ENCODE peak calls at places on chromosomes 2 and 18, in eight cellular contexts. One of them, this sample, is unnamed.

GRCh38 chr2:86068098-86069047 is 37.3 kb downstream of the POLR1A start:
- DNase-seq in tibial nerve: no peak
- DNase-seq in stomach: no peak
- DNase-seq in sigmoid colon: no peak
- DNase-seq in ovary: no peak
- DNase-seq in K562: no peak
- DNase-seq in SK-N-SH: no peak
- DNase-seq in H1: no peak
- DNase-seq in this sample: no peak

GRCh38 chr2:70340921-70341765 is 39.3 kb upstream of the FAM136A start:
- DNase-seq in tibial nerve: no peak
- DNase-seq in ovary: no peak
- DNase-seq in H1: peak
- DNase-seq in SK-N-SH: peak
- DNase-seq in stomach: no peak
- DNase-seq in K562: peak
- DNase-seq in sigmoid colon: no peak
- DNase-seq in this sample: peak

GRCh38 chr18:50855976-50856772 is 22.7 kb upstream of the ME2 start:
- DNase-seq in tibial nerve: no peak
- DNase-seq in sigmoid colon: no peak
- DNase-seq in stomach: no peak
- DNase-seq in K562: no peak
- DNase-seq in ovary: no peak
- DNase-seq in H1: no peak
- DNase-seq in SK-N-SH: no peak
- DNase-seq in this sample: no peak

GRCh38 chr2:12005886-12006681 is 259.7 kb downstream of the LPIN1 start:
- DNase-seq in stomach: peak
- DNase-seq in sigmoid colon: no peak
- DNase-seq in H1: no peak
- DNase-seq in ovary: peak
- DNase-seq in tibial nerve: peak
- DNase-seq in SK-N-SH: no peak
- DNase-seq in K562: peak
- DNase-seq in this sample: peak

GRCh38 chr2:107303964-107304363 is 418.0 kb upstream of the ST6GAL2 start:
- DNase-seq in stomach: no peak
- DNase-seq in K562: peak
- DNase-seq in H1: no peak
- DNase-seq in SK-N-SH: no peak
- DNase-seq in tibial nerve: no peak
- DNase-seq in sigmoid colon: no peak
- DNase-seq in ovary: no peak
- DNase-seq in this sample: no peak

GRCh38 chr2:107197601-107198000 is 311.6 kb upstream of the ST6GAL2 start:
- DNase-seq in K562: no peak
- DNase-seq in ovary: no peak
- DNase-seq in SK-N-SH: no peak
- DNase-seq in sigmoid colon: no peak
- DNase-seq in stomach: no peak
- DNase-seq in tibial nerve: no peak
- DNase-seq in H1: no peak
- DNase-seq in this sample: no peak

GRCh38 chr2:172083725-172084483 is 1.4 kb upstream of the DLX1 start:
- DNase-seq in H1: peak
- DNase-seq in stomach: no peak
- DNase-seq in K562: peak
- DNase-seq in tibial nerve: no peak
- DNase-seq in SK-N-SH: peak
- DNase-seq in sigmoid colon: no peak
- DNase-seq in ovary: no peak
- DNase-seq in this sample: peak

GRCh38 chr2:16278421-16279200 is 338.3 kb downstream of the MYCN start:
- DNase-seq in SK-N-SH: no peak
- DNase-seq in ovary: no peak
- DNase-seq in K562: no peak
- DNase-seq in stomach: no peak
- DNase-seq in sigmoid colon: no peak
- DNase-seq in tibial nerve: no peak
- DNase-seq in H1: no peak
- DNase-seq in this sample: no peak

GRCh38 chr2:217393585-217394032 is 533.7 kb upstream of the TNP1 start:
- DNase-seq in SK-N-SH: no peak
- DNase-seq in stomach: peak
- DNase-seq in sigmoid colon: peak
- DNase-seq in ovary: peak
- DNase-seq in tibial nerve: peak
- DNase-seq in K562: no peak
- DNase-seq in H1: no peak
- DNase-seq in this sample: no peak

GRCh38 chr2:224438726-224439125 is 36.8 kb upstream of the FAM124B start:
- DNase-seq in K562: no peak
- DNase-seq in tibial nerve: no peak
- DNase-seq in ovary: no peak
- DNase-seq in stomach: no peak
- DNase-seq in H1: no peak
- DNase-seq in sigmoid colon: no peak
- DNase-seq in SK-N-SH: no peak
- DNase-seq in this sample: no peak

GRCh38 chr2:206343816-206344215 is 69.4 kb downstream of the ZDBF2 start:
- DNase-seq in ovary: no peak
- DNase-seq in K562: no peak
- DNase-seq in sigmoid colon: no peak
- DNase-seq in tibial nerve: no peak
- DNase-seq in stomach: no peak
- DNase-seq in H1: no peak
- DNase-seq in SK-N-SH: no peak
- DNase-seq in this sample: no peak

GRCh38 chr2:61520261-61520660 is 17.9 kb downstream of the XPO1 start:
- DNase-seq in ovary: no peak
- DNase-seq in SK-N-SH: no peak
- DNase-seq in stomach: no peak
- DNase-seq in tibial nerve: no peak
- DNase-seq in sigmoid colon: no peak
- DNase-seq in K562: no peak
- DNase-seq in H1: no peak
- DNase-seq in this sample: no peak

GRCh38 chr2:224520064-224520463 is 65.1 kb downstream of the CUL3 start:
- DNase-seq in K562: no peak
- DNase-seq in tibial nerve: no peak
- DNase-seq in stomach: no peak
- DNase-seq in ovary: no peak
- DNase-seq in SK-N-SH: no peak
- DNase-seq in sigmoid colon: no peak
- DNase-seq in H1: no peak
- DNase-seq in this sample: no peak

GRCh38 chr2:235842941-235843340 is 325.2 kb downstream of the GBX2 start:
- DNase-seq in SK-N-SH: no peak
- DNase-seq in H1: no peak
- DNase-seq in stomach: no peak
- DNase-seq in K562: no peak
- DNase-seq in sigmoid colon: no peak
- DNase-seq in tibial nerve: no peak
- DNase-seq in ovary: no peak
- DNase-seq in this sample: no peak

GRCh38 chr2:1775511-1776035 is 31.3 kb upstream of the PXDN start:
- DNase-seq in stomach: peak
- DNase-seq in sigmoid colon: no peak
- DNase-seq in H1: no peak
- DNase-seq in tibial nerve: no peak
- DNase-seq in K562: no peak
- DNase-seq in SK-N-SH: no peak
- DNase-seq in ovary: no peak
- DNase-seq in this sample: no peak

GRCh38 chr2:168189835-168190426 is 57.5 kb downstream of the STK39 start:
- DNase-seq in sigmoid colon: no peak
- DNase-seq in tibial nerve: no peak
- DNase-seq in H1: no peak
- DNase-seq in stomach: no peak
- DNase-seq in ovary: no peak
- DNase-seq in SK-N-SH: no peak
- DNase-seq in K562: no peak
- DNase-seq in this sample: no peak

GRCh38 chr2:197273485-197273884 is 37.1 kb downstream of the ANKRD44 start:
- DNase-seq in stomach: peak
- DNase-seq in K562: no peak
- DNase-seq in tibial nerve: no peak
- DNase-seq in ovary: no peak
- DNase-seq in sigmoid colon: no peak
- DNase-seq in SK-N-SH: peak
- DNase-seq in H1: no peak
- DNase-seq in this sample: peak
- TF ChIP-seq EP300 in stomach: no peak
- TF ChIP-seq EP300 in K562: no peak
- TF ChIP-seq EP300 in tibial nerve: no peak
- TF ChIP-seq EP300 in ovary: no peak
- TF ChIP-seq EP300 in sigmoid colon: no peak
- TF ChIP-seq EP300 in SK-N-SH: no peak
- TF ChIP-seq EP300 in H1: no peak
- TF ChIP-seq EP300 in this sample: no peak

DNA sequence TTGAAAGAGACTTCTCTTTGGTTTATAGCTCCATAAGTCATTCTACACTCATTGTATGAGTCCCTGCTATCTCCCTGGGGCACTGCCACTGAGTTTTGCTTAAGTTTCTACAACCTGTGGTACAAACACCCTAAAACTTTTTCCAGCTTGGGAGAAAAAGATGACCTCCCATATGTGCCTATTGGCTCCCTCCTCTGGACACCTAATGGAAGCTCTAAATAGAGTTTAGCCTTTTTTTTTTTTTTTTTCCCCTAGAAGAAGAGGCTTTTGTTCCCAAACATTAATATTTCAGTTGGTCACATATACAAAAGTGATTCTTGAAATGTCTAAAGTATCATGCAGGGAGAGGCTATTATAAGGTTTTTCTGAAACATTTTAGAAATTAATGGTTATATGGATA is 547.2 kb upstream of the TMEFF2 start:
- DNase-seq in stomach: no peak
- DNase-seq in tibial nerve: no peak
- DNase-seq in K562: no peak
- DNase-seq in ovary: no peak
- DNase-seq in SK-N-SH: peak
- DNase-seq in sigmoid colon: no peak
- DNase-seq in H1: no peak
- DNase-seq in this sample: no peak
- TF ChIP-seq CTCF in stomach: no peak
- TF ChIP-seq CTCF in tibial nerve: no peak
- TF ChIP-seq CTCF in K562: no peak
- TF ChIP-seq CTCF in ovary: no peak
- TF ChIP-seq CTCF in SK-N-SH: peak
- TF ChIP-seq CTCF in sigmoid colon: no peak
- TF ChIP-seq CTCF in H1: peak
- TF ChIP-seq CTCF in this sample: no peak

GRCh38 chr18:59381949-59382348 is 22.9 kb upstream of the LMAN1 start:
- DNase-seq in tibial nerve: no peak
- DNase-seq in stomach: no peak
- DNase-seq in H1: no peak
- DNase-seq in sigmoid colon: no peak
- DNase-seq in K562: no peak
- DNase-seq in ovary: no peak
- DNase-seq in SK-N-SH: no peak
- DNase-seq in this sample: no peak

GRCh38 chr18:59385191-59385590 is 26.1 kb upstream of the LMAN1 start:
- DNase-seq in SK-N-SH: no peak
- DNase-seq in sigmoid colon: no peak
- DNase-seq in H1: no peak
- DNase-seq in tibial nerve: no peak
- DNase-seq in ovary: no peak
- DNase-seq in stomach: no peak
- DNase-seq in K562: no peak
- DNase-seq in this sample: no peak

GRCh38 chr18:59382388-59382787 is 23.3 kb upstream of the LMAN1 start:
- DNase-seq in stomach: no peak
- DNase-seq in K562: no peak
- DNase-seq in sigmoid colon: no peak
- DNase-seq in SK-N-SH: no peak
- DNase-seq in H1: no peak
- DNase-seq in ovary: no peak
- DNase-seq in tibial nerve: no peak
- DNase-seq in this sample: no peak

GRCh38 chr18:59380706-59381105 is 21.6 kb upstream of the LMAN1 start:
- DNase-seq in stomach: no peak
- DNase-seq in H1: no peak
- DNase-seq in SK-N-SH: no peak
- DNase-seq in K562: no peak
- DNase-seq in sigmoid colon: no peak
- DNase-seq in tibial nerve: no peak
- DNase-seq in ovary: no peak
- DNase-seq in this sample: no peak

GRCh38 chr18:59383831-59384230 is 24.8 kb upstream of the LMAN1 start:
- DNase-seq in stomach: no peak
- DNase-seq in sigmoid colon: no peak
- DNase-seq in tibial nerve: no peak
- DNase-seq in H1: no peak
- DNase-seq in ovary: no peak
- DNase-seq in SK-N-SH: no peak
- DNase-seq in K562: no peak
- DNase-seq in this sample: no peak
- TF ChIP-seq EP300 in stomach: no peak
- TF ChIP-seq EP300 in sigmoid colon: no peak
- TF ChIP-seq EP300 in tibial nerve: no peak
- TF ChIP-seq EP300 in H1: no peak
- TF ChIP-seq EP300 in ovary: no peak
- TF ChIP-seq EP300 in SK-N-SH: no peak
- TF ChIP-seq EP300 in K562: no peak
- TF ChIP-seq EP300 in this sample: no peak

GRCh38 chr2:146659976-146660375 is 1184.9 kb upstream of the ACVR2A start:
- DNase-seq in stomach: no peak
- DNase-seq in K562: no peak
- DNase-seq in tibial nerve: no peak
- DNase-seq in SK-N-SH: no peak
- DNase-seq in H1: no peak
- DNase-seq in ovary: no peak
- DNase-seq in sigmoid colon: no peak
- DNase-seq in this sample: no peak

GRCh38 chr2:146665801-146666200 is 1179.0 kb upstream of the ACVR2A start:
- DNase-seq in SK-N-SH: no peak
- DNase-seq in tibial nerve: no peak
- DNase-seq in H1: no peak
- DNase-seq in K562: no peak
- DNase-seq in ovary: no peak
- DNase-seq in sigmoid colon: no peak
- DNase-seq in stomach: no peak
- DNase-seq in this sample: no peak

GRCh38 chr2:146666336-146666735 is 1178.5 kb upstream of the ACVR2A start:
- DNase-seq in SK-N-SH: no peak
- DNase-seq in H1: no peak
- DNase-seq in tibial nerve: no peak
- DNase-seq in K562: no peak
- DNase-seq in sigmoid colon: no peak
- DNase-seq in ovary: no peak
- DNase-seq in stomach: no peak
- DNase-seq in this sample: no peak

GRCh38 chr2:146661494-146662096 is 1183.2 kb upstream of the ACVR2A start:
- DNase-seq in ovary: no peak
- DNase-seq in sigmoid colon: no peak
- DNase-seq in SK-N-SH: peak
- DNase-seq in H1: no peak
- DNase-seq in stomach: no peak
- DNase-seq in K562: peak
- DNase-seq in tibial nerve: no peak
- DNase-seq in this sample: no peak
- TF ChIP-seq CTCF in ovary: no peak
- TF ChIP-seq CTCF in sigmoid colon: no peak
- TF ChIP-seq CTCF in SK-N-SH: peak
- TF ChIP-seq CTCF in H1: peak
- TF ChIP-seq CTCF in stomach: no peak
- TF ChIP-seq CTCF in K562: peak
- TF ChIP-seq CTCF in tibial nerve: peak
- TF ChIP-seq CTCF in this sample: no peak

This sample was measured in upper lobe of left lung.